ENCODE peak calls at places on chromosomes 2 and 18, in nine cellular contexts. One of them, this sample, is unnamed.

GRCh38 chr2:109609352-109610024 is 4.3 kb downstream of the SEPTIN10 start:
- DNase-seq in NCI-H1092 treated with DMSO at 0.1 percent for 48 hours: no peak
- DNase-seq in GM13977: no peak
- DNase-seq in nucleus accumbens: no peak
- DNase-seq in right cardiac atrium: no peak
- DNase-seq in heart left ventricle: peak
- DNase-seq in effector CD4-positive, alpha-beta T cell: no peak
- DNase-seq in skeletal muscle cell: no peak
- DNase-seq in activated T-cell treated with anti-CD3 and anti-CD28 coated beads for 24 hours: no peak
- DNase-seq in this sample: no peak

GRCh38 chr2:6813573-6813972 is 52.1 kb downstream of the CMPK2 start:
- DNase-seq in NCI-H1092 treated with DMSO at 0.1 percent for 48 hours: no peak
- DNase-seq in right cardiac atrium: no peak
- DNase-seq in heart left ventricle: no peak
- DNase-seq in GM13977: no peak
- DNase-seq in skeletal muscle cell: no peak
- DNase-seq in effector CD4-positive, alpha-beta T cell: no peak
- DNase-seq in activated T-cell treated with anti-CD3 and anti-CD28 coated beads for 24 hours: no peak
- DNase-seq in nucleus accumbens: no peak
- DNase-seq in this sample: no peak

GRCh38 chr2:118310016-118310877 is 222.0 kb downstream of the INSIG2 start:
- DNase-seq in skeletal muscle cell: no peak
- DNase-seq in activated T-cell treated with anti-CD3 and anti-CD28 coated beads for 24 hours: peak
- DNase-seq in nucleus accumbens: no peak
- DNase-seq in heart left ventricle: peak
- DNase-seq in GM13977: peak
- DNase-seq in right cardiac atrium: peak
- DNase-seq in NCI-H1092 treated with DMSO at 0.1 percent for 48 hours: no peak
- DNase-seq in effector CD4-positive, alpha-beta T cell: peak
- DNase-seq in this sample: peak

GRCh38 chr2:67656875-67657274 is 259.7 kb downstream of the ETAA1 start:
- DNase-seq in NCI-H1092 treated with DMSO at 0.1 percent for 48 hours: no peak
- DNase-seq in right cardiac atrium: no peak
- DNase-seq in GM13977: no peak
- DNase-seq in skeletal muscle cell: no peak
- DNase-seq in activated T-cell treated with anti-CD3 and anti-CD28 coated beads for 24 hours: no peak
- DNase-seq in effector CD4-positive, alpha-beta T cell: no peak
- DNase-seq in heart left ventricle: no peak
- DNase-seq in nucleus accumbens: no peak
- DNase-seq in this sample: no peak

GRCh38 chr18:32930695-32931301 is 158.0 kb upstream of the KLHL14 start:
- DNase-seq in right cardiac atrium: no peak
- DNase-seq in GM13977: peak
- DNase-seq in NCI-H1092 treated with DMSO at 0.1 percent for 48 hours: peak
- DNase-seq in nucleus accumbens: no peak
- DNase-seq in effector CD4-positive, alpha-beta T cell: no peak
- DNase-seq in heart left ventricle: no peak
- DNase-seq in skeletal muscle cell: no peak
- DNase-seq in activated T-cell treated with anti-CD3 and anti-CD28 coated beads for 24 hours: no peak
- DNase-seq in this sample: peak

GRCh38 chr2:98769784-98770183 is 38.9 kb upstream of the MGAT4A start:
- DNase-seq in right cardiac atrium: no peak
- DNase-seq in heart left ventricle: no peak
- DNase-seq in effector CD4-positive, alpha-beta T cell: peak
- DNase-seq in activated T-cell treated with anti-CD3 and anti-CD28 coated beads for 24 hours: no peak
- DNase-seq in GM13977: no peak
- DNase-seq in NCI-H1092 treated with DMSO at 0.1 percent for 48 hours: peak
- DNase-seq in nucleus accumbens: no peak
- DNase-seq in skeletal muscle cell: no peak
- DNase-seq in this sample: no peak

GRCh38 chr2:134712736-134713495 is 5.9 kb downstream of the TMEM163 start:
- DNase-seq in NCI-H1092 treated with DMSO at 0.1 percent for 48 hours: no peak
- DNase-seq in right cardiac atrium: no peak
- DNase-seq in GM13977: no peak
- DNase-seq in heart left ventricle: no peak
- DNase-seq in effector CD4-positive, alpha-beta T cell: no peak
- DNase-seq in skeletal muscle cell: no peak
- DNase-seq in nucleus accumbens: no peak
- DNase-seq in activated T-cell treated with anti-CD3 and anti-CD28 coated beads for 24 hours: no peak
- DNase-seq in this sample: no peak

GRCh38 chr2:200394045-200394444 is 87.6 kb downstream of the SPATS2L start:
- DNase-seq in GM13977: no peak
- DNase-seq in activated T-cell treated with anti-CD3 and anti-CD28 coated beads for 24 hours: no peak
- DNase-seq in heart left ventricle: no peak
- DNase-seq in effector CD4-positive, alpha-beta T cell: no peak
- DNase-seq in right cardiac atrium: no peak
- DNase-seq in nucleus accumbens: no peak
- DNase-seq in NCI-H1092 treated with DMSO at 0.1 percent for 48 hours: no peak
- DNase-seq in skeletal muscle cell: no peak
- DNase-seq in this sample: no peak

GRCh38 chr2:176501652-176502051 is 232.4 kb downstream of the MTX2 start:
- DNase-seq in skeletal muscle cell: no peak
- DNase-seq in NCI-H1092 treated with DMSO at 0.1 percent for 48 hours: peak
- DNase-seq in nucleus accumbens: no peak
- DNase-seq in right cardiac atrium: no peak
- DNase-seq in GM13977: no peak
- DNase-seq in heart left ventricle: no peak
- DNase-seq in activated T-cell treated with anti-CD3 and anti-CD28 coated beads for 24 hours: no peak
- DNase-seq in effector CD4-positive, alpha-beta T cell: no peak
- DNase-seq in this sample: no peak

GRCh38 chr2:55766947-55767346 is 73.3 kb upstream of the PNPT1 start:
- DNase-seq in GM13977: no peak
- DNase-seq in nucleus accumbens: no peak
- DNase-seq in skeletal muscle cell: no peak
- DNase-seq in heart left ventricle: no peak
- DNase-seq in activated T-cell treated with anti-CD3 and anti-CD28 coated beads for 24 hours: no peak
- DNase-seq in NCI-H1092 treated with DMSO at 0.1 percent for 48 hours: no peak
- DNase-seq in effector CD4-positive, alpha-beta T cell: no peak
- DNase-seq in right cardiac atrium: no peak
- DNase-seq in this sample: no peak